ENCODE peak calls at places on chromosomes 3 and 15, in five cellular contexts. One of them, this sample, is unnamed.
A peak's percentile ranks its signal among the peaks of the same experiment; 100 is the strongest.

GRCh38 chr3:38519651-38520050 is 23.5 kb downstream of the EXOG start:
- DNase-seq in astrocyte: no peak
- DNase-seq in dorsolateral prefrontal cortex: no peak
- DNase-seq in lower leg skin: no peak
- DNase-seq in kidney epithelial cell: no peak
- DNase-seq in this sample: no peak

GRCh38 chr3:42063886-42064285 is 27.3 kb upstream of the TRAK1 start:
- DNase-seq in lower leg skin: no peak
- DNase-seq in kidney epithelial cell: no peak
- DNase-seq in astrocyte: peak; percentile 79
- DNase-seq in dorsolateral prefrontal cortex: no peak
- DNase-seq in this sample: no peak

GRCh38 chr3:27746838-27747237 is 24.7 kb upstream of the EOMES start:
- DNase-seq in dorsolateral prefrontal cortex: no peak
- DNase-seq in kidney epithelial cell: no peak
- DNase-seq in astrocyte: no peak
- DNase-seq in lower leg skin: no peak
- DNase-seq in this sample: no peak

GRCh38 chr3:128456776-128457715 is 9.6 kb downstream of the DNAJB8 start:
- DNase-seq in lower leg skin: no peak
- DNase-seq in kidney epithelial cell: no peak
- DNase-seq in astrocyte: no peak
- DNase-seq in dorsolateral prefrontal cortex: no peak
- DNase-seq in this sample: no peak

GRCh38 chr3:40566699-40567098 is 41.9 kb downstream of the ZNF621 start:
- DNase-seq in lower leg skin: no peak
- DNase-seq in kidney epithelial cell: no peak
- DNase-seq in astrocyte: no peak
- DNase-seq in dorsolateral prefrontal cortex: no peak
- DNase-seq in this sample: peak; percentile 37

GRCh38 chr3:17753271-17753992 is 11.0 kb upstream of the TBC1D5 start:
- DNase-seq in astrocyte: peak; percentile 7
- DNase-seq in dorsolateral prefrontal cortex: no peak
- DNase-seq in kidney epithelial cell: no peak
- DNase-seq in lower leg skin: no peak
- DNase-seq in this sample: no peak

GRCh38 chr3:159664011-159664410 is 324.6 kb upstream of the IL12A start:
- DNase-seq in lower leg skin: no peak
- DNase-seq in kidney epithelial cell: no peak
- DNase-seq in dorsolateral prefrontal cortex: no peak
- DNase-seq in astrocyte: peak; percentile 6
- DNase-seq in this sample: no peak

GRCh38 chr3:176071943-176072342 is 1125.3 kb downstream of the TBL1XR1 start:
- DNase-seq in astrocyte: no peak
- DNase-seq in dorsolateral prefrontal cortex: no peak
- DNase-seq in kidney epithelial cell: no peak
- DNase-seq in lower leg skin: no peak
- DNase-seq in this sample: no peak

GRCh38 chr15:74983725-74984231 is 11.6 kb upstream of the SCAMP5 start:
- DNase-seq in dorsolateral prefrontal cortex: no peak
- DNase-seq in astrocyte: no peak
- DNase-seq in kidney epithelial cell: no peak
- DNase-seq in lower leg skin: no peak
- DNase-seq in this sample: peak; percentile 70

GRCh38 chr3:99315896-99316295 is 322.5 kb upstream of the COL8A1 start:
- DNase-seq in kidney epithelial cell: no peak
- DNase-seq in lower leg skin: no peak
- DNase-seq in astrocyte: peak; percentile 8
- DNase-seq in dorsolateral prefrontal cortex: no peak
- DNase-seq in this sample: no peak

GRCh38 chr15:83813697-83814096 is 159.8 kb downstream of the ADAMTSL3 start:
- DNase-seq in lower leg skin: no peak
- DNase-seq in astrocyte: no peak
- DNase-seq in dorsolateral prefrontal cortex: no peak
- DNase-seq in kidney epithelial cell: no peak
- DNase-seq in this sample: no peak

GRCh38 chr15:89226359-89227221 is 5.2 kb upstream of the RLBP1 start:
- DNase-seq in kidney epithelial cell: no peak
- DNase-seq in lower leg skin: peak; percentile 72
- DNase-seq in astrocyte: no peak
- DNase-seq in dorsolateral prefrontal cortex: no peak
- DNase-seq in this sample: no peak

GRCh38 chr3:181725830-181726229 is 14.1 kb downstream of the SOX2 start:
- DNase-seq in lower leg skin: no peak
- DNase-seq in kidney epithelial cell: no peak
- DNase-seq in astrocyte: no peak
- DNase-seq in dorsolateral prefrontal cortex: peak; percentile 85
- DNase-seq in this sample: no peak

GRCh38 chr3:72258786-72259185 is 473.8 kb upstream of the PROK2 start:
- DNase-seq in kidney epithelial cell: no peak
- DNase-seq in lower leg skin: no peak
- DNase-seq in dorsolateral prefrontal cortex: no peak
- DNase-seq in astrocyte: no peak
- DNase-seq in this sample: no peak

GRCh38 chr3:12545473-12545791 is at the start of gene MKRN2OS:
- DNase-seq in dorsolateral prefrontal cortex: no peak
- DNase-seq in kidney epithelial cell: peak; percentile 53
- DNase-seq in lower leg skin: no peak
- DNase-seq in astrocyte: no peak
- DNase-seq in this sample: no peak

GRCh38 chr3:146493761-146494160 is 24.4 kb upstream of the PLSCR2 start:
- DNase-seq in kidney epithelial cell: no peak
- DNase-seq in astrocyte: no peak
- DNase-seq in dorsolateral prefrontal cortex: no peak
- DNase-seq in lower leg skin: no peak
- DNase-seq in this sample: no peak

GRCh38 chr3:129382366-129382765 is 46.1 kb downstream of the EFCAB12 start:
- DNase-seq in dorsolateral prefrontal cortex: no peak
- DNase-seq in kidney epithelial cell: no peak
- DNase-seq in astrocyte: no peak
- DNase-seq in lower leg skin: no peak
- DNase-seq in this sample: no peak

GRCh38 chr15:101359365-101359947 is 64.4 kb upstream of the SNRPA1 start:
- DNase-seq in lower leg skin: peak; percentile 61
- DNase-seq in dorsolateral prefrontal cortex: no peak
- DNase-seq in kidney epithelial cell: no peak
- DNase-seq in astrocyte: no peak
- DNase-seq in this sample: no peak

GRCh38 chr3:5634411-5634810 is 446.9 kb downstream of the EDEM1 start:
- DNase-seq in lower leg skin: no peak
- DNase-seq in kidney epithelial cell: no peak
- DNase-seq in dorsolateral prefrontal cortex: no peak
- DNase-seq in astrocyte: no peak
- DNase-seq in this sample: no peak

GRCh38 chr15:101710806-101711205 is 13.5 kb downstream of the TARS3 start:
- DNase-seq in astrocyte: peak; percentile 65
- DNase-seq in kidney epithelial cell: no peak
- DNase-seq in dorsolateral prefrontal cortex: no peak
- DNase-seq in lower leg skin: no peak
- DNase-seq in this sample: no peak

GRCh38 chr15:40776537-40777141 is 6.9 kb downstream of the C15orf62 start:
- DNase-seq in lower leg skin: no peak
- DNase-seq in dorsolateral prefrontal cortex: no peak
- DNase-seq in kidney epithelial cell: no peak
- DNase-seq in astrocyte: peak; percentile 71
- DNase-seq in this sample: no peak

GRCh38 chr3:119643528-119643927 is 16.9 kb downstream of the POPDC2 start:
- DNase-seq in astrocyte: peak; percentile 84
- DNase-seq in dorsolateral prefrontal cortex: no peak
- DNase-seq in lower leg skin: no peak
- DNase-seq in kidney epithelial cell: peak; percentile 61
- DNase-seq in this sample: no peak

DNA sequence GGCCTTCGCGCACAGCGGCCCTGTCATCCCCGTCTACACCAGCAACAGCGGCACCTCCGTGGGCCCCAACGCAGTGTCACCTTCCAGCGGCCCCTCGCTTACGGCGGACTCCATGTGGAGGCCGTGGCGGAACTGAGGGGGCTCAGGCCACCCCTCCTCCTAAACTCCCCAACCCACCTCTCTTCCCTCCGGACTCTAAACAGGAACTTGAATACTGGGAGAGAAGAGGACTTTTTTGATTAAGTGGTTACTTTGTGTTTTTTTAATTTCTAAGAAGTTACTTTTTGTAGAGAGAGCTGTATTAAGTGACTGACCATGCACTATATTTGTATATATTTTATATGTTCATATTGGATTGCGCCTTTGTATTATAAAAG is 2.1 kb downstream of the HES1 start:
- DNase-seq in astrocyte: peak; percentile 25
- DNase-seq in lower leg skin: no peak
- DNase-seq in dorsolateral prefrontal cortex: no peak
- DNase-seq in kidney epithelial cell: no peak
- DNase-seq in this sample: no peak
- TF ChIP-seq CTCF in astrocyte: no peak
- TF ChIP-seq CTCF in lower leg skin: no peak
- TF ChIP-seq CTCF in dorsolateral prefrontal cortex: no peak
- TF ChIP-seq CTCF in kidney epithelial cell: no peak
- TF ChIP-seq CTCF in this sample: no peak

GRCh38 chr3:112635674-112636073 is 5.3 kb downstream of the CCDC80 start:
- DNase-seq in astrocyte: peak; percentile 87
- DNase-seq in dorsolateral prefrontal cortex: no peak
- DNase-seq in lower leg skin: no peak
- DNase-seq in kidney epithelial cell: no peak
- DNase-seq in this sample: no peak
- H3K4me3 ChIP-seq in astrocyte: peak overlapping the region; percentile 82
- H3K4me3 ChIP-seq in dorsolateral prefrontal cortex: no peak overlapping the region
- H3K4me3 ChIP-seq in lower leg skin: no peak overlapping the region
- H3K4me3 ChIP-seq in kidney epithelial cell: no peak overlapping the region
- H3K4me3 ChIP-seq in this sample: no peak overlapping the region

GRCh38 chr3:139434764-139435291 is 41.5 kb downstream of the RBP2 start:
- DNase-seq in dorsolateral prefrontal cortex: no peak
- DNase-seq in astrocyte: no peak
- DNase-seq in lower leg skin: no peak
- DNase-seq in kidney epithelial cell: peak; percentile 25
- DNase-seq in this sample: no peak
- TF ChIP-seq CTCF in dorsolateral prefrontal cortex: no peak
- TF ChIP-seq CTCF in astrocyte: no peak
- TF ChIP-seq CTCF in lower leg skin: no peak
- TF ChIP-seq CTCF in kidney epithelial cell: no peak
- TF ChIP-seq CTCF in this sample: no peak

DNA sequence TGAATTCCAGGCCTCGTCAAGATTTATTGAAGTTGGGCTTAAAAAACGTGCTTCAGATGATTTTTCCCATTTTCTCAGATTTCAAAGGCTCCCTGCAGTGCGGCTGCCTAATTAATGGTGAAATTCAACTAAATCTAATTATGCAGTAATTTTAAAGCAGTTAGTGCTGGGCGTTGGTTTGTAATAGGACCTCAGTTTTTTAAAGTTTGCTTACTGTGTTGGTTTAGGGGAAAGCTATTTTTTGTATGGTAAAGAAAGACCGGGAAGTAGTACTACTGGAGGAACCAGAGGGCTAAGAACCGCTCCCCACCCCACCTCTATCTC is 11.6 kb downstream of the NR2F2 start:
- DNase-seq in kidney epithelial cell: no peak
- DNase-seq in lower leg skin: peak; percentile 76
- DNase-seq in astrocyte: no peak
- DNase-seq in dorsolateral prefrontal cortex: no peak
- DNase-seq in this sample: no peak
- H3K4me3 ChIP-seq in kidney epithelial cell: peak overlapping the region; percentile 69
- H3K4me3 ChIP-seq in lower leg skin: no peak overlapping the region
- H3K4me3 ChIP-seq in astrocyte: peak overlapping the region; percentile 52
- H3K4me3 ChIP-seq in dorsolateral prefrontal cortex: peak overlapping the region; percentile 29
- H3K4me3 ChIP-seq in this sample: no peak overlapping the region

This sample was measured in GM12865.